ENCODE peak calls at places on chromosomes 6 and 20, in six cellular contexts. G, O, I, J, T and K are unnamed samples.

GRCh38 chr6:5995705-5996686 is 10.7 kb downstream of the NRN1 start:
- DNase-seq in J (peak), T (peak), G (no peak), I (peak), O (peak), K (peak)

GRCh38 chr20:37279820-37280219 is 9.6 kb upstream of the MANBAL start:
- DNase-seq in T (no peak), O (no peak), I (no peak), G (no peak), J (no peak), K (no peak)

GRCh38 chr6:100592929-100593328 is 128.2 kb upstream of the SIM1 start:
- DNase-seq in T (no peak), I (no peak), J (peak), O (no peak), G (no peak), K (no peak)

GRCh38 chr20:36497856-36498255 is 43.5 kb upstream of the MYL9 start:
- DNase-seq in J (no peak), I (no peak), G (peak), O (no peak), T (no peak), K (no peak)

GRCh38 chr20:61746147-61746646 is 319.5 kb downstream of the TAF4 start:
- DNase-seq in O (no peak), G (no peak), I (no peak), J (no peak), T (no peak), K (no peak)

GRCh38 chr6:16511048-16511660 is 250.1 kb downstream of the ATXN1 start:
- DNase-seq in J (peak), T (no peak), I (peak), O (peak), G (peak), K (no peak)

GRCh38 chr6:28522594-28523557 is 2.8 kb upstream of the GPX5 start:
- DNase-seq in O (no peak), J (no peak), T (no peak), G (no peak), I (peak), K (no peak)

GRCh38 chr20:61639200-61639599 is 387.1 kb downstream of the CDH4 start:
- DNase-seq in O (no peak), I (no peak), T (no peak), J (no peak), G (peak), K (no peak)

GRCh38 chr6:144330588-144330987 is 45.5 kb downstream of the UTRN start:
- DNase-seq in O (no peak), T (no peak), I (peak), G (no peak), J (no peak), K (no peak)

GRCh38 chr6:39421383-39422225 is 99.1 kb upstream of the KCNK16 start:
- DNase-seq in O (no peak), I (no peak), G (no peak), J (no peak), T (peak), K (no peak)

GRCh38 chr20:15700147-15700765 is 873.0 kb downstream of the KIF16B start:
- DNase-seq in I (no peak), G (no peak), T (no peak), O (peak), J (no peak), K (no peak)